ENCODE peak calls at places on chromosomes 4 and X, in five cellular contexts. R, W, X, T and O are unnamed samples.

GRCh38 chr4:5500165-5500564 is 208.2 kb downstream of the EVC2 start:
- DNase-seq in R (peak), W (no peak), X (no peak), T (no peak), O (peak)

GRCh38 chr4:121706595-121707021 is 9.8 kb upstream of the ANXA5 start:
- DNase-seq in R (no peak), W (no peak), X (no peak), T (no peak), O (no peak)

GRCh38 chr4:152536545-152537182 is 772 bp upstream of the FBXW7 start:
- DNase-seq in R (peak), W (no peak), X (peak), T (peak), O (peak)

GRCh38 chr4:93983133-93983532 is 154.6 kb downstream of the ATOH1 start:
- DNase-seq in R (no peak), W (no peak), X (no peak), T (no peak), O (no peak)

GRCh38 chrX:69564665-69565064 is 51.2 kb upstream of the EDA start:
- DNase-seq in R (no peak), W (no peak), X (no peak), T (no peak), O (no peak)

GRCh38 chr4:19532120-19532848 is 719.4 kb upstream of the SLIT2 start:
- DNase-seq in R (no peak), W (no peak), X (no peak), T (no peak), O (no peak)

GRCh38 chr4:56863441-56864129 is 42.1 kb upstream of the SPINK2 start:
- DNase-seq in R (peak), W (no peak), X (no peak), T (no peak), O (peak)

GRCh38 chr4:1856920-1857699 is 1.2 kb upstream of the LETM1 start:
- DNase-seq in R (peak), W (peak), X (no peak), T (no peak), O (no peak)

GRCh38 chrX:123779908-123780396 is 47.1 kb upstream of the THOC2 start:
- DNase-seq in R (no peak), W (no peak), X (no peak), T (no peak), O (no peak)

GRCh38 chr4:27474691-27475090 is 614.0 kb downstream of the STIM2 start:
- DNase-seq in R (no peak), W (no peak), X (no peak), T (no peak), O (no peak)

GRCh38 chr4:15457401-15458201 is 12.1 kb upstream of the CC2D2A start:
- DNase-seq in R (no peak), W (no peak), X (peak), T (peak), O (no peak)

GRCh38 chr4:67933038-67933437 is 30.3 kb downstream of the TMPRSS11A start:
- DNase-seq in R (no peak), W (no peak), X (no peak), T (no peak), O (no peak)

GRCh38 chr4:181819951-181820350 is 423.3 kb upstream of the TENM3 start:
- DNase-seq in R (no peak), W (no peak), X (no peak), T (no peak), O (no peak)

GRCh38 chr4:110823251-110823650 is 200.4 kb upstream of the PITX2 start:
- DNase-seq in R (peak), W (no peak), X (no peak), T (peak), O (no peak)

GRCh38 chrX:63754141-63754859 is 30.7 kb downstream of the ARHGEF9 start:
- DNase-seq in R (peak), W (no peak), X (no peak), T (peak), O (no peak)

GRCh38 chrX:133401539-133401938 is 13.8 kb downstream of the GPC4 start:
- DNase-seq in R (no peak), W (no peak), X (no peak), T (no peak), O (no peak)

GRCh38 chrX:39063037-39063436 is 261.8 kb downstream of the MID1IP1 start:
- DNase-seq in R (no peak), W (no peak), X (no peak), T (no peak), O (peak)

GRCh38 chr4:22906046-22906445 is 213.3 kb downstream of the GBA3 start:
- DNase-seq in R (no peak), W (no peak), X (no peak), T (no peak), O (no peak)

GRCh38 chrX:18649498-18649951 is 22.4 kb downstream of the RS1 start:
- DNase-seq in R (no peak), W (no peak), X (no peak), T (no peak), O (no peak)

DNA sequence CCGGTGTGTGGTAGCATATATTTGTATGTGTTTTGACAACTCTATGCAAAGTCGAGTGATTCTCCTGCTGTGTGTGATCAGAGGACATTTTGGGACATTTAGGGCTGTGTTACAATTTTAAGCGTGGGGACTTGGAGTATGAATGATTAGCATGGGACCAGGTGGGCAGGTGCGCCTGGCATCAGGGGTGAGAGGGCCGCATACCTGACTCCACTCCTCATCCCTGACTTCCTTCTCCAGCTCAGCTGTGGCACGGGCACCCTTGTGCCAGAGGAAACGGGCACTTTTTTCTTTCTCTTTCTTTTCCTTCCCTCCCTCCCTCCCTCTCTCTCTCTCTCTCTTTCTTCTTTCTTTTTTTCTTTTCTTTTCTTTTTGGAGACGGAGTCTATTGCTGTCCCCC is 15.7 kb upstream of the PLCXD1 start:
- DNase-seq in R (no peak), W (peak), X (no peak), T (no peak), O (no peak)
- H3K27ac ChIP-seq in R (peak), W (no peak), X (no peak), T (no peak), O (no peak)

DNA sequence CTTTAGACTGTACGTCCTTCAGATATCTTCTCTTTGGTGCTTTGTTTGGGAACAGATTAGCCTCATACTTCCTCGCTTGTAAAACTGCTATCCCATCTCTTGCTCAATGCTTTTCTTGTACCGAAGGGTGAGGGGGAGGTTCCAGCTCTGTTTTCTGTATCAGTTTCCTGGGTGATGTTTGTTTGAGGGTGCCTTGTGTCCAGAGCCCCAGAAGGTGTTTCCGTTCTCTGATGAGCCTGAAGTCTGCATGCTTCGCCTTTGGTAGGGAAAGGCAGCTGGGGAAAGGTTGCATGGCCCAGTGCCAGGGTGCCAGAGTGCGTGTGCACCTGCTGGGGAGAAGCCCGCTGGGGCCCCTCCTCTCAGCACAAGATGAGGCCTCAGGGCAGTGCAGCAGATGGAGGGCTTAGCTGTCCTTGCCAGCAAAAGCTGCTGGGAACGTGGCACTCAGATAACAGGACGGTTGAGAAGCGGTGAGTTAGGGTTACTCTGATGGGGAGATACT is 73.7 kb downstream of the TBL1X start:
- DNase-seq in R (no peak), W (no peak), X (no peak), T (no peak), O (no peak)
- H3K27ac ChIP-seq in R (no peak), W (no peak), X (no peak), T (no peak), O (no peak)

GRCh38 chr4:6705638-6706037 is 4.0 kb downstream of the MRFAP1L1 start:
- DNase-seq in R (no peak), W (no peak), X (no peak), T (no peak), O (no peak)
- H3K27ac ChIP-seq in R (no peak), W (no peak), X (no peak), T (no peak), O (no peak)

GRCh38 chr4:156505341-156505955 is 466.2 kb downstream of the PDGFC start:
- DNase-seq in R (no peak), W (no peak), X (no peak), T (no peak), O (no peak)
- H3K27ac ChIP-seq in R (no peak), W (no peak), X (no peak), T (no peak), O (no peak)

GRCh38 chrX:110214684-110215083 is 103.2 kb downstream of the AMMECR1 start:
- DNase-seq in R (no peak), W (no peak), X (no peak), T (peak), O (no peak)
- H3K27ac ChIP-seq in R (no peak), W (no peak), X (no peak), T (no peak), O (no peak)

GRCh38 chr4:55075823-55076418 is 49.5 kb downstream of the KDR start:
- DNase-seq in R (no peak), W (no peak), X (no peak), T (no peak), O (no peak)
- H3K27ac ChIP-seq in R (no peak), W (no peak), X (no peak), T (no peak), O (no peak)

GRCh38 chr4:14110407-14110806 is 482.9 kb upstream of the BOD1L1 start:
- DNase-seq in R (no peak), W (no peak), X (no peak), T (no peak), O (peak)
- H3K27ac ChIP-seq in R (no peak), W (no peak), X (no peak), T (no peak), O (no peak)

GRCh38 chr4:136458326-136458725 is 1074.0 kb downstream of the PCDH18 start:
- DNase-seq in R (no peak), W (no peak), X (no peak), T (no peak), O (no peak)
- H3K27ac ChIP-seq in R (no peak), W (no peak), X (no peak), T (no peak), O (no peak)

GRCh38 chrX:24392709-24393108 is 32.3 kb downstream of the SUPT20HL1 start:
- DNase-seq in R (no peak), W (no peak), X (no peak), T (no peak), O (no peak)

GRCh38 chrX:24396930-24397277 is 36.5 kb downstream of the SUPT20HL1 start:
- DNase-seq in R (no peak), W (no peak), X (no peak), T (no peak), O (no peak)

GRCh38 chrX:24398766-24399165 is 38.3 kb downstream of the SUPT20HL1 start:
- DNase-seq in R (peak), W (no peak), X (no peak), T (no peak), O (peak)

GRCh38 chrX:24395775-24396174 is 35.3 kb downstream of the SUPT20HL1 start:
- DNase-seq in R (peak), W (no peak), X (peak), T (peak), O (no peak)

GRCh38 chrX:24396236-24396929 is 35.9 kb downstream of the SUPT20HL1 start:
- DNase-seq in R (no peak), W (no peak), X (no peak), T (no peak), O (no peak)
- H3K27ac ChIP-seq in R (no peak), W (peak), X (no peak), T (no peak), O (no peak)

GRCh38 chr4:107863850-107864371 is 39.2 kb downstream of the SGMS2 start:
- DNase-seq in R (peak), W (peak), X (no peak), T (no peak), O (no peak)

GRCh38 chr4:107858158-107858742 is 33.5 kb downstream of the SGMS2 start:
- DNase-seq in R (no peak), W (no peak), X (no peak), T (no peak), O (no peak)

GRCh38 chr4:107862658-107863057 is 37.9 kb downstream of the SGMS2 start:
- DNase-seq in R (peak), W (no peak), X (no peak), T (no peak), O (peak)

GRCh38 chr4:107866726-107867125 is 42.0 kb downstream of the SGMS2 start:
- DNase-seq in R (no peak), W (no peak), X (no peak), T (no peak), O (no peak)

GRCh38 chr4:107863416-107863815 is 38.7 kb downstream of the SGMS2 start:
- DNase-seq in R (no peak), W (no peak), X (no peak), T (no peak), O (no peak)
- H3K27ac ChIP-seq in R (no peak), W (peak), X (no peak), T (no peak), O (peak)